ENCODE peak calls at places on chromosomes 2 and 18, in four cellular contexts. G, V, R and B are unnamed samples.

GRCh38 chr2:50785781-50786180 is 246.2 kb downstream of the NRXN1 start:
- DNase-seq in V (no peak), R (no peak), G (no peak), B (no peak)

GRCh38 chr2:68974251-68974650 is at the start of gene GKN1:
- DNase-seq in V (peak; percentile 26), R (no peak), G (no peak), B (no peak)

GRCh38 chr2:124959582-124959981 is 934.5 kb downstream of the CNTNAP5 start:
- DNase-seq in G (no peak), V (no peak), R (no peak), B (no peak)

GRCh38 chr2:136392897-136393296 is 274.9 kb upstream of the CXCR4 start:
- DNase-seq in V (no peak), G (no peak), R (no peak), B (no peak)

GRCh38 chr2:121104721-121105141 is 180.3 kb downstream of the TFCP2L1 start:
- DNase-seq in R (no peak), V (peak; percentile 43), G (no peak), B (no peak)

GRCh38 chr2:8606649-8607550 is 75.0 kb upstream of the ID2 start:
- DNase-seq in R (no peak), G (no peak), V (no peak), B (no peak)

GRCh38 chr2:12005886-12006681 is 259.7 kb downstream of the LPIN1 start:
- DNase-seq in V (peak; percentile 70), G (no peak), R (no peak), B (peak; percentile 38)

GRCh38 chr18:11052800-11053199 is 96.6 kb downstream of the PIEZO2 start:
- DNase-seq in V (no peak), G (no peak), R (no peak), B (no peak)

GRCh38 chr2:143458258-143458954 is 329.2 kb downstream of the ARHGAP15 start:
- DNase-seq in R (no peak), V (no peak), G (no peak), B (no peak)

DNA sequence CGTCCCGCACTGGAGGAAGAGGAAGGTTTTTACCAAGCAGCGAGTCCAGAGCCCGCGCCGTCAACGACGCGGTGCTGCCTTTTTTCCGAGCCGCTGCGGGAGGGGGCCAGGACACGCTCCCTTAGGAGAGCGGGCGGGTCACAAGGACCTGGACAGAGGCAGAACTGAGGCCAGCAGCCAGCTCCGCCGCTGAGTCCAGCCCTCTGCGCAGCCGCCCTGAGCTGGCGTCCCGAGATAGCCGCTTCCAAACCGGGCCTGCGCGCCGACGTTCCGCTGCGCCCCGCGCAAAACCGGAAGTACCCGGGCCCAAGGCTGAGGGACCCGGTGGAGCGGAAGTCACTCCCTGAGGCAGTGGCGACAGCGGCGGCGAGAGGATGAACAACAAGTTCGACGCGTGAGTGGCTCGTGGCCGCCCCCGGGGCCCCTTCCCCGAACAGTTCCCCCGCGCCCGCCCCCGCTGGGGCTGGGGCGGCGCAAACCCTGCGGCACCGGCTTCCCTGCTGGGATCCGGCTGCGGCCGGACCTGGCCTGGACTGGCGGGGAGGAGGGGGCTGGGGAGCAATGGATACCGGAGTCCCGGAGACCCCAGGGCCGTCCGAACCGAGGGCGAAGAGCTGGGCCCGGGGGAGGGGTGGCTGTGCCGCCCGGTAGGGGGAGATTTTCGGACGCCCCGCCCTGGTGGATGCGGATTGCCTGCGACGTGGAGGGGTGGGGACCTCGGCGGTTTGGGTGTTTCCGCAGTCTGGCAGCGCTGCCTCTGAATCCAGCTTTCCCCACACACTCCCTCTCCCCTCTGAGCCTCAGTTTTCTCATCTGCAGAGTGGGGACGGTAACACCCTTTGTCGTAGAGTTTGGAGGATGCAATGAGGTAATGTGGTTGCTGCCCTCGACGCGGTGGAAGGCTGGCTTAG is at the start of the genes EIF4E2 and TIGD1:
- DNase-seq in V (peak; percentile 89), R (peak; percentile 84), G (peak; percentile 97), B (peak; percentile 97)
- TF ChIP-seq CTCF in V (peak; percentile 34), R (no peak), G (peak; percentile 10), B (no peak)

DNA sequence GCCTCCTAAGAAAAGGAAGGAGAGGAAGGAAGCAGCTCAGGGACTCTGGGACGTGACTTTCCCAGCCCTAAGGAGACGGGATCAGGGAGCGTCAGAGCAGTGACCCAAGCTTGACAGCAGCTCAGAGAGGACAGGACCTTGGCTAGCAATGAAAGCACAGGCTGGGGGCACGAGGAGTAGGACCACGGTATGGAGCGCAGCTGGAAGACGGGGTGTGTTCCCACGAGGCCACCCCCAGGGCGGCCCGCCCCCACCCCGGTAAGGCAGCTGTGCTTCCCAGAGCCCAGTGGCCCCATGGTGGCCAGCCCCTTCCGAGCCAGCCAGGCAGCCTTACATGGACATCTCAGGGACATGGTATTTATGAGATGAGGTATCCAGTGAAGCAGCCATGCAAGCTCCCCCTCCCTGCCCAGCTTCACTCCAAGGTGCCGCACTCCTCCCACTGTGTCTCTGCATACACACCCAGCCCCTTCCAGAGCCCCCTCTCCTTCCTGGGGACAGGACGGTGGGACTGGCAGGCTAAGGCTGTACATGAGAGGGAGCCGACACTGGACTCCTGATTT is 45.8 kb downstream of the TNS1 start:
- DNase-seq in R (no peak), G (no peak), V (no peak), B (no peak)
- H3K27ac ChIP-seq in R (no peak overlapping the region), G (no peak overlapping the region), V (no peak overlapping the region), B (no peak overlapping the region)

GRCh38 chr18:55013685-55014084 is 54.4 kb upstream of the CCDC68 start:
- DNase-seq in V (no peak), G (peak; percentile 60), R (no peak), B (no peak)
- TF ChIP-seq CTCF in V (no peak), G (no peak), R (no peak), B (no peak)

GRCh38 chr2:6957031-6957714 is 40.0 kb downstream of the RNF144A start:
- DNase-seq in R (no peak), V (no peak), G (no peak), B (no peak)

GRCh38 chr2:6958616-6959235 is 41.5 kb downstream of the RNF144A start:
- DNase-seq in R (no peak), G (no peak), V (no peak), B (no peak)

GRCh38 chr2:6959751-6960150 is 42.5 kb downstream of the RNF144A start:
- DNase-seq in R (no peak), V (no peak), G (no peak), B (no peak)

GRCh38 chr2:6955523-6956136 is 38.4 kb downstream of the RNF144A start:
- DNase-seq in R (no peak), V (no peak), G (no peak), B (no peak)

GRCh38 chr2:6957910-6958615 is 40.9 kb downstream of the RNF144A start:
- DNase-seq in V (no peak), R (no peak), G (no peak), B (no peak)
- H3K27ac ChIP-seq in V (no peak overlapping the region), R (no peak overlapping the region), G (no peak overlapping the region), B (no peak overlapping the region)

GRCh38 chr2:168354499-168354898 is 101.6 kb upstream of the CERS6 start:
- DNase-seq in R (no peak), V (no peak), G (no peak), B (no peak)

GRCh38 chr2:168355779-168356178 is 100.3 kb upstream of the CERS6 start:
- DNase-seq in R (no peak), G (peak; percentile 27), V (no peak), B (no peak)

GRCh38 chr2:168357799-168358504 is 98.1 kb upstream of the CERS6 start:
- DNase-seq in R (no peak), V (peak; percentile 39), G (no peak), B (no peak)

GRCh38 chr2:168353251-168353650 is 102.8 kb upstream of the CERS6 start:
- DNase-seq in V (no peak), R (no peak), G (no peak), B (no peak)

DNA sequence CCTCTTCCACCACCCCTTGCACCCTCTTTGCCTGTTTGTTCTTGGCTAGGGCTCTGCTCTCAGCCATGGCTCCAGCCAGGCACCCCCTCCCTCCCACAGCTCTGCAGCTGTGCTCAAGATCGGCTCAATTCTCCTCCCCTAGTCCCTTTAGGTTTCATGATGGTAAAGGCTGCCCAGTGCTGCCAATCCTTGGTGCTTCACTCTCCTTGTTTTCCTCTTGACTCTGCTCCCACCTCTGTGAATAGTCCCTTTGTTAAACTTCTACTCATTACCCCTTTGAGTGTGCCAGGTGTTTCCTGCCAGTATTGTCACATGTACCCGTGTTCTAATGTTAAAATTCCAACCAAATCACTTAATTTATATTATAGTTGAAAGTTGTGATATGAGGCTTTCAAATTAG is 101.0 kb upstream of the CERS6 start:
- DNase-seq in G (no peak), R (no peak), V (peak; percentile 20), B (no peak)
- TF ChIP-seq CTCF in G (no peak), R (no peak), V (no peak), B (no peak)